ENCODE peak calls at places on chromosomes 6 and 20, in ten cellular contexts. One of them, this sample, is unnamed.
A peak's percentile ranks its signal among the peaks of the same experiment; 100 is the strongest.

GRCh38 chr6:87663434-87663833 is 38.6 kb downstream of the AKIRIN2 start:
- DNase-seq in activated CD8-positive, alpha-beta memory T cell treated with anti-CD3 and anti-CD28 coated beads for 24 hours: no peak
- DNase-seq in HEK293T: no peak
- DNase-seq in T-helper 9 cell: no peak
- DNase-seq in SW480: no peak
- DNase-seq in GM03348: no peak
- DNase-seq in progenitor cell of endocrine pancreas: no peak
- DNase-seq in DMS 273 treated with DMSO at 0.1 percent for 48 hours: no peak
- DNase-seq in endothelial cell: no peak
- DNase-seq in AG08395: no peak
- DNase-seq in this sample: no peak

GRCh38 chr6:26459023-26459810 is 1.5 kb downstream of the BTN2A1 start:
- DNase-seq in progenitor cell of endocrine pancreas: no peak
- DNase-seq in SW480: no peak
- DNase-seq in HEK293T: no peak
- DNase-seq in activated CD8-positive, alpha-beta memory T cell treated with anti-CD3 and anti-CD28 coated beads for 24 hours: no peak
- DNase-seq in AG08395: no peak
- DNase-seq in T-helper 9 cell: no peak
- DNase-seq in GM03348: no peak
- DNase-seq in DMS 273 treated with DMSO at 0.1 percent for 48 hours: no peak
- DNase-seq in endothelial cell: no peak
- DNase-seq in this sample: no peak

GRCh38 chr6:136628996-136629395 is 78.8 kb upstream of the MAP7 start:
- DNase-seq in AG08395: no peak
- DNase-seq in endothelial cell: no peak
- DNase-seq in DMS 273 treated with DMSO at 0.1 percent for 48 hours: no peak
- DNase-seq in progenitor cell of endocrine pancreas: no peak
- DNase-seq in GM03348: no peak
- DNase-seq in T-helper 9 cell: no peak
- DNase-seq in HEK293T: no peak
- DNase-seq in SW480: no peak
- DNase-seq in activated CD8-positive, alpha-beta memory T cell treated with anti-CD3 and anti-CD28 coated beads for 24 hours: no peak
- DNase-seq in this sample: no peak

GRCh38 chr6:12138377-12138776 is 126.3 kb downstream of the HIVEP1 start:
- DNase-seq in HEK293T: no peak
- DNase-seq in GM03348: no peak
- DNase-seq in AG08395: no peak
- DNase-seq in progenitor cell of endocrine pancreas: no peak
- DNase-seq in activated CD8-positive, alpha-beta memory T cell treated with anti-CD3 and anti-CD28 coated beads for 24 hours: no peak
- DNase-seq in T-helper 9 cell: peak; percentile 8
- DNase-seq in SW480: no peak
- DNase-seq in endothelial cell: no peak
- DNase-seq in DMS 273 treated with DMSO at 0.1 percent for 48 hours: no peak
- DNase-seq in this sample: no peak

GRCh38 chr20:3686867-3687321 is 5.1 kb upstream of the ADAM33 start:
- DNase-seq in AG08395: peak; percentile 94
- DNase-seq in HEK293T: no peak
- DNase-seq in activated CD8-positive, alpha-beta memory T cell treated with anti-CD3 and anti-CD28 coated beads for 24 hours: no peak
- DNase-seq in endothelial cell: no peak
- DNase-seq in DMS 273 treated with DMSO at 0.1 percent for 48 hours: no peak
- DNase-seq in SW480: no peak
- DNase-seq in GM03348: peak; percentile 93
- DNase-seq in T-helper 9 cell: no peak
- DNase-seq in progenitor cell of endocrine pancreas: no peak
- DNase-seq in this sample: no peak

GRCh38 chr6:130001229-130001554 is 17.2 kb upstream of the L3MBTL3 start:
- DNase-seq in DMS 273 treated with DMSO at 0.1 percent for 48 hours: no peak
- DNase-seq in T-helper 9 cell: no peak
- DNase-seq in SW480: no peak
- DNase-seq in activated CD8-positive, alpha-beta memory T cell treated with anti-CD3 and anti-CD28 coated beads for 24 hours: no peak
- DNase-seq in HEK293T: no peak
- DNase-seq in progenitor cell of endocrine pancreas: no peak
- DNase-seq in AG08395: no peak
- DNase-seq in endothelial cell: no peak
- DNase-seq in GM03348: no peak
- DNase-seq in this sample: no peak

GRCh38 chr20:38130687-38131587 is 34.1 kb downstream of the TGM2 start:
- DNase-seq in SW480: no peak
- DNase-seq in AG08395: no peak
- DNase-seq in T-helper 9 cell: no peak
- DNase-seq in progenitor cell of endocrine pancreas: no peak
- DNase-seq in activated CD8-positive, alpha-beta memory T cell treated with anti-CD3 and anti-CD28 coated beads for 24 hours: no peak
- DNase-seq in DMS 273 treated with DMSO at 0.1 percent for 48 hours: no peak
- DNase-seq in endothelial cell: no peak
- DNase-seq in HEK293T: no peak
- DNase-seq in GM03348: no peak
- DNase-seq in this sample: no peak

GRCh38 chr6:30322527-30323501 is 3.9 kb upstream of the TRIM39 start:
- DNase-seq in GM03348: no peak
- DNase-seq in endothelial cell: no peak
- DNase-seq in DMS 273 treated with DMSO at 0.1 percent for 48 hours: no peak
- DNase-seq in T-helper 9 cell: no peak
- DNase-seq in progenitor cell of endocrine pancreas: no peak
- DNase-seq in SW480: no peak
- DNase-seq in activated CD8-positive, alpha-beta memory T cell treated with anti-CD3 and anti-CD28 coated beads for 24 hours: no peak
- DNase-seq in HEK293T: no peak
- DNase-seq in AG08395: peak; percentile 14
- DNase-seq in this sample: no peak

GRCh38 chr20:20793570-20793969 is 81.1 kb upstream of the RALGAPA2 start:
- DNase-seq in HEK293T: no peak
- DNase-seq in progenitor cell of endocrine pancreas: no peak
- DNase-seq in DMS 273 treated with DMSO at 0.1 percent for 48 hours: no peak
- DNase-seq in activated CD8-positive, alpha-beta memory T cell treated with anti-CD3 and anti-CD28 coated beads for 24 hours: no peak
- DNase-seq in SW480: no peak
- DNase-seq in GM03348: no peak
- DNase-seq in endothelial cell: no peak
- DNase-seq in AG08395: no peak
- DNase-seq in T-helper 9 cell: no peak
- DNase-seq in this sample: no peak

GRCh38 chr6:52976591-52977035 is 18.5 kb downstream of the GSTA4 start:
- DNase-seq in DMS 273 treated with DMSO at 0.1 percent for 48 hours: no peak
- DNase-seq in AG08395: no peak
- DNase-seq in endothelial cell: no peak
- DNase-seq in progenitor cell of endocrine pancreas: no peak
- DNase-seq in SW480: no peak
- DNase-seq in activated CD8-positive, alpha-beta memory T cell treated with anti-CD3 and anti-CD28 coated beads for 24 hours: no peak
- DNase-seq in T-helper 9 cell: no peak
- DNase-seq in HEK293T: no peak
- DNase-seq in GM03348: no peak
- DNase-seq in this sample: no peak

GRCh38 chr20:36543187-36544133 is 2.1 kb downstream of the MYL9 start:
- DNase-seq in AG08395: peak; percentile 89
- DNase-seq in GM03348: peak; percentile 82
- DNase-seq in DMS 273 treated with DMSO at 0.1 percent for 48 hours: no peak
- DNase-seq in endothelial cell: no peak
- DNase-seq in T-helper 9 cell: no peak
- DNase-seq in SW480: no peak
- DNase-seq in progenitor cell of endocrine pancreas: no peak
- DNase-seq in activated CD8-positive, alpha-beta memory T cell treated with anti-CD3 and anti-CD28 coated beads for 24 hours: no peak
- DNase-seq in HEK293T: no peak
- DNase-seq in this sample: no peak

GRCh38 chr6:81166770-81167169 is 585.7 kb downstream of the TENT5A start:
- DNase-seq in T-helper 9 cell: no peak
- DNase-seq in progenitor cell of endocrine pancreas: no peak
- DNase-seq in GM03348: peak; percentile 49
- DNase-seq in AG08395: peak; percentile 59
- DNase-seq in endothelial cell: no peak
- DNase-seq in activated CD8-positive, alpha-beta memory T cell treated with anti-CD3 and anti-CD28 coated beads for 24 hours: no peak
- DNase-seq in HEK293T: no peak
- DNase-seq in DMS 273 treated with DMSO at 0.1 percent for 48 hours: no peak
- DNase-seq in SW480: no peak
- DNase-seq in this sample: no peak

GRCh38 chr6:37514377-37514776 is 14.7 kb upstream of the CCDC167 start:
- DNase-seq in HEK293T: no peak
- DNase-seq in activated CD8-positive, alpha-beta memory T cell treated with anti-CD3 and anti-CD28 coated beads for 24 hours: peak; percentile 77
- DNase-seq in endothelial cell: no peak
- DNase-seq in AG08395: no peak
- DNase-seq in SW480: no peak
- DNase-seq in progenitor cell of endocrine pancreas: no peak
- DNase-seq in T-helper 9 cell: no peak
- DNase-seq in DMS 273 treated with DMSO at 0.1 percent for 48 hours: no peak
- DNase-seq in GM03348: no peak
- DNase-seq in this sample: no peak

GRCh38 chr6:106613590-106613989 is 15.7 kb downstream of the RTN4IP1 start:
- DNase-seq in activated CD8-positive, alpha-beta memory T cell treated with anti-CD3 and anti-CD28 coated beads for 24 hours: no peak
- DNase-seq in endothelial cell: no peak
- DNase-seq in T-helper 9 cell: no peak
- DNase-seq in progenitor cell of endocrine pancreas: no peak
- DNase-seq in HEK293T: no peak
- DNase-seq in GM03348: no peak
- DNase-seq in SW480: no peak
- DNase-seq in DMS 273 treated with DMSO at 0.1 percent for 48 hours: no peak
- DNase-seq in AG08395: no peak
- DNase-seq in this sample: no peak

GRCh38 chr20:60459212-60459611 is 501.0 kb downstream of the CDH26 start:
- DNase-seq in endothelial cell: no peak
- DNase-seq in DMS 273 treated with DMSO at 0.1 percent for 48 hours: no peak
- DNase-seq in activated CD8-positive, alpha-beta memory T cell treated with anti-CD3 and anti-CD28 coated beads for 24 hours: no peak
- DNase-seq in progenitor cell of endocrine pancreas: no peak
- DNase-seq in SW480: no peak
- DNase-seq in HEK293T: no peak
- DNase-seq in T-helper 9 cell: no peak
- DNase-seq in AG08395: no peak
- DNase-seq in GM03348: no peak
- DNase-seq in this sample: no peak

GRCh38 chr6:20652276-20652675 is 118.0 kb downstream of the CDKAL1 start:
- DNase-seq in DMS 273 treated with DMSO at 0.1 percent for 48 hours: no peak
- DNase-seq in GM03348: no peak
- DNase-seq in progenitor cell of endocrine pancreas: no peak
- DNase-seq in activated CD8-positive, alpha-beta memory T cell treated with anti-CD3 and anti-CD28 coated beads for 24 hours: no peak
- DNase-seq in SW480: no peak
- DNase-seq in T-helper 9 cell: no peak
- DNase-seq in AG08395: no peak
- DNase-seq in endothelial cell: no peak
- DNase-seq in HEK293T: no peak
- DNase-seq in this sample: no peak

GRCh38 chr6:53703047-53703446 is 37.5 kb upstream of the KLHL31 start:
- DNase-seq in T-helper 9 cell: no peak
- DNase-seq in progenitor cell of endocrine pancreas: no peak
- DNase-seq in GM03348: no peak
- DNase-seq in AG08395: no peak
- DNase-seq in activated CD8-positive, alpha-beta memory T cell treated with anti-CD3 and anti-CD28 coated beads for 24 hours: no peak
- DNase-seq in DMS 273 treated with DMSO at 0.1 percent for 48 hours: no peak
- DNase-seq in SW480: no peak
- DNase-seq in endothelial cell: no peak
- DNase-seq in HEK293T: no peak
- DNase-seq in this sample: no peak